ENCODE peak calls at places on chromosomes 6 and 20, in ten cellular contexts. W is upper lobe of left lung, P is SJSA1, J is GM23248, S is NCI-H460, I is SK-N-SH, Y is DMS79, O is hypothalamus, B is HS-27A, F is fibroblast of the conjunctiva. T is an unnamed sample.

GRCh38 chr6:170114187-170114945 is 176.5 kb downstream of the DLL1 start:
- DNase-seq in W (no peak), P (no peak), J (no peak), S (no peak), I (peak; percentile 6), Y (no peak), O (no peak), B (no peak), F (no peak), T (no peak)

GRCh38 chr6:2127484-2127911 is 117.9 kb downstream of the GMDS start:
- DNase-seq in W (peak; percentile 79), P (no peak), J (no peak), S (no peak), I (no peak), Y (no peak), O (no peak), B (no peak), F (no peak), T (no peak)

GRCh38 chr6:19492631-19493030 is 344.5 kb upstream of the ID4 start:
- DNase-seq in W (no peak), P (no peak), J (peak; percentile 1), S (no peak), I (no peak), Y (peak; percentile 43), O (no peak), B (no peak), F (no peak), T (no peak)

GRCh38 chr20:36407196-36407733 is 101.1 kb downstream of the DLGAP4 start:
- DNase-seq in W (no peak), P (no peak), J (peak; percentile 87), S (no peak), I (no peak), Y (no peak), O (no peak), B (no peak), F (no peak), T (no peak)

GRCh38 chr20:34549291-34549928 is 9.1 kb upstream of the MAP1LC3A start:
- DNase-seq in W (no peak), P (no peak), J (peak; percentile 39), S (no peak), I (no peak), Y (no peak), O (peak; percentile 14), B (no peak), F (no peak), T (no peak)

GRCh38 chr6:43096451-43097097 is 20.5 kb downstream of the PTK7 start:
- DNase-seq in W (peak; percentile 70), P (no peak), J (peak; percentile 83), S (no peak), I (peak; percentile 38), Y (peak; percentile 36), O (peak; percentile 14), B (no peak), F (peak; percentile 87), T (no peak)

GRCh38 chr6:7974932-7975763 is 64.6 kb upstream of the TXNDC5 start:
- DNase-seq in W (no peak), P (peak; percentile 94), J (peak; percentile 94), S (peak; percentile 30), I (peak; percentile 39), Y (peak; percentile 27), O (peak; percentile 40), B (peak; percentile 45), F (peak; percentile 72), T (peak; percentile 82)

GRCh38 chr6:34576286-34576955 is 20.3 kb upstream of the SPDEF start:
- DNase-seq in W (no peak), P (no peak), J (no peak), S (no peak), I (no peak), Y (no peak), O (no peak), B (no peak), F (no peak), T (no peak)

GRCh38 chr20:57397693-57398108 is 6.5 kb downstream of the RBM38 start:
- DNase-seq in W (no peak), P (no peak), J (no peak), S (no peak), I (no peak), Y (no peak), O (no peak), B (no peak), F (no peak), T (no peak)

GRCh38 chr6:139679516-139680179 is 305.2 kb upstream of the CITED2 start:
- DNase-seq in W (no peak), P (no peak), J (peak; percentile 38), S (peak; percentile 30), I (no peak), Y (no peak), O (no peak), B (peak; percentile 4), F (no peak), T (no peak)

GRCh38 chr6:75827163-75827562 is 78.1 kb downstream of the MYO6 start:
- DNase-seq in W (no peak), P (no peak), J (no peak), S (no peak), I (no peak), Y (no peak), O (no peak), B (no peak), F (no peak), T (no peak)

GRCh38 chr6:111477481-111477938 is 5.5 kb downstream of the REV3L start:
- DNase-seq in W (no peak), P (no peak), J (peak; percentile 41), S (no peak), I (no peak), Y (no peak), O (no peak), B (no peak), F (no peak), T (no peak)

GRCh38 chr6:125197795-125198269 is 44.3 kb downstream of the TPD52L1 start:
- DNase-seq in W (no peak), P (no peak), J (peak; percentile 72), S (peak; percentile 91), I (no peak), Y (peak; percentile 79), O (no peak), B (no peak), F (peak; percentile 90), T (peak; percentile 9)

GRCh38 chr6:73340048-73340447 is 14.0 kb downstream of the DPPA5 start:
- DNase-seq in W (no peak), P (no peak), J (peak; percentile 13), S (no peak), I (no peak), Y (no peak), O (no peak), B (no peak), F (no peak), T (no peak)

GRCh38 chr6:21022343-21023107 is 488.3 kb downstream of the CDKAL1 start:
- DNase-seq in W (no peak), P (peak; percentile 94), J (no peak), S (no peak), I (no peak), Y (peak; percentile 40), O (no peak), B (no peak), F (no peak), T (peak; percentile 27)

GRCh38 chr20:51514252-51514651 is 28.3 kb downstream of the NFATC2 start:
- DNase-seq in W (no peak), P (no peak), J (no peak), S (no peak), I (no peak), Y (no peak), O (no peak), B (no peak), F (no peak), T (no peak)

GRCh38 chr6:162964703-162965140 is 236.9 kb downstream of the PACRG start:
- DNase-seq in W (no peak), P (peak; percentile 87), J (peak; percentile 96), S (no peak), I (no peak), Y (no peak), O (no peak), B (peak; percentile 47), F (peak; percentile 100), T (peak; percentile 59)

GRCh38 chr6:38117281-38117680 is 297.8 kb downstream of the ZFAND3 start:
- DNase-seq in W (no peak), P (no peak), J (peak; percentile 58), S (no peak), I (no peak), Y (no peak), O (no peak), B (no peak), F (no peak), T (no peak)

GRCh38 chr20:32252189-32252588 is 25.3 kb upstream of the KIF3B start:
- DNase-seq in W (no peak), P (no peak), J (no peak), S (no peak), I (no peak), Y (no peak), O (no peak), B (no peak), F (no peak), T (no peak)

GRCh38 chr20:5658897-5659296 is 91.3 kb upstream of the SHLD1 start:
- DNase-seq in W (no peak), P (no peak), J (peak; percentile 96), S (no peak), I (no peak), Y (peak; percentile 33), O (peak; percentile 46), B (no peak), F (peak; percentile 93), T (no peak)

GRCh38 chr6:111841822-111842221 is 31.4 kb downstream of the FYN start:
- DNase-seq in W (no peak), P (peak; percentile 83), J (no peak), S (no peak), I (no peak), Y (no peak), O (no peak), B (peak; percentile 86), F (peak; percentile 51), T (no peak)

GRCh38 chr6:160161647-160161986 is 40.0 kb downstream of the SLC22A1 start:
- DNase-seq in W (no peak), P (no peak), J (no peak), S (no peak), I (no peak), Y (no peak), O (no peak), B (no peak), F (no peak), T (no peak)

GRCh38 chr6:22222469-22222868 is 74.4 kb downstream of the PRL start:
- DNase-seq in W (no peak), P (no peak), J (no peak), S (no peak), I (no peak), Y (no peak), O (no peak), B (no peak), F (no peak), T (no peak)

GRCh38 chr6:157561037-157561790 is 180.2 kb downstream of the ZDHHC14 start:
- DNase-seq in W (peak; percentile 15), P (no peak), J (no peak), S (no peak), I (no peak), Y (peak; percentile 71), O (no peak), B (no peak), F (no peak), T (no peak)

GRCh38 chr6:150182460-150183078 is 39.7 kb downstream of the PPP1R14C start:
- DNase-seq in W (no peak), P (no peak), J (no peak), S (no peak), I (no peak), Y (no peak), O (no peak), B (no peak), F (no peak), T (no peak)

GRCh38 chr20:2101057-2101934 is at the start of gene STK35:
- DNase-seq in W (no peak), P (no peak), J (no peak), S (peak; percentile 56), I (peak; percentile 87), Y (peak; percentile 33), O (peak; percentile 92), B (no peak), F (no peak), T (peak; percentile 62)